ENCODE peak calls at places on chromosomes 16 and 17, in eight cellular contexts. X, F, P, E, Z, L, K and O are unnamed samples.

GRCh38 chr16:61313931-61314330 is 722.3 kb downstream of the CDH8 start:
- DNase-seq in L (no peak), F (no peak), K (no peak), X (no peak), E (no peak), Z (no peak), P (no peak), O (no peak)

GRCh38 chr16:86962259-86962658 is 354.9 kb downstream of the C16orf95 start:
- DNase-seq in F (no peak), E (no peak), X (no peak), K (no peak), Z (no peak), L (no peak), P (no peak), O (no peak)

GRCh38 chr16:81778231-81778630 is 860 bp upstream of the PLCG2 start:
- DNase-seq in L (no peak), K (no peak), E (no peak), F (no peak), Z (no peak), P (no peak), X (no peak), O (no peak)

GRCh38 chr17:47225436-47225858 is 16.3 kb downstream of the MYL4 start:
- DNase-seq in L (no peak), F (peak), Z (peak), E (no peak), X (peak), P (no peak), K (no peak), O (peak)

GRCh38 chr16:88923926-88924833 is 52.8 kb downstream of the CBFA2T3 start:
- DNase-seq in E (no peak), P (peak), Z (no peak), F (no peak), K (no peak), L (no peak), X (no peak), O (no peak)

GRCh38 chr16:5056347-5056746 is 9.4 kb downstream of the C16orf89 start:
- DNase-seq in E (no peak), L (peak), K (peak), Z (no peak), X (peak), P (peak), F (no peak), O (no peak)

GRCh38 chr17:9566067-9566466 is 9.6 kb downstream of the STX8 start:
- DNase-seq in L (no peak), X (no peak), Z (no peak), E (no peak), P (no peak), K (no peak), F (no peak), O (no peak)

GRCh38 chr17:27315322-27315721 is 21.4 kb downstream of the WSB1 start:
- DNase-seq in E (no peak), X (no peak), P (no peak), K (no peak), Z (peak), F (peak), L (no peak), O (no peak)

GRCh38 chr17:21376835-21377690 is 906 bp downstream of the KCNJ12 start:
- DNase-seq in K (peak), E (no peak), X (no peak), Z (no peak), F (no peak), L (no peak), P (no peak), O (no peak)

GRCh38 chr16:59690216-59690615 is 956.1 kb upstream of the GOT2 start:
- DNase-seq in P (no peak), X (no peak), L (no peak), E (no peak), F (no peak), Z (no peak), K (no peak), O (no peak)

GRCh38 chr16:47143329-47143676 is 442 bp downstream of the NETO2 start:
- DNase-seq in L (peak), X (peak), K (peak), F (no peak), Z (no peak), E (no peak), P (peak), O (peak)

GRCh38 chr16:10578474-10579316 is 1.7 kb downstream of the EMP2 start:
- DNase-seq in F (no peak), X (no peak), K (no peak), Z (no peak), P (no peak), L (no peak), E (no peak), O (no peak)

GRCh38 chr17:80473701-80474100 is 2.7 kb downstream of the NPTX1 start:
- DNase-seq in Z (no peak), P (no peak), E (no peak), L (no peak), F (no peak), K (no peak), X (no peak), O (no peak)

GRCh38 chr16:88758227-88758943 is 26.6 kb downstream of the PIEZO1 start:
- DNase-seq in X (no peak), L (no peak), E (no peak), K (no peak), Z (no peak), P (no peak), F (no peak), O (no peak)

GRCh38 chr16:19179890-19180490 is 11.9 kb downstream of the SYT17 start:
- DNase-seq in P (peak), Z (no peak), L (peak), K (peak), E (no peak), F (peak), X (peak), O (peak)

GRCh38 chr17:64420143-64420670 is 28.7 kb upstream of the MILR1 start:
- DNase-seq in L (peak), K (peak), X (peak), P (peak), Z (peak), E (no peak), F (peak), O (peak)

GRCh38 chr16:3186946-3187690 is 886 bp upstream of the OR1F1 start:
- DNase-seq in X (no peak), P (no peak), Z (no peak), L (no peak), E (no peak), F (no peak), K (no peak), O (no peak)

GRCh38 chr17:43367588-43368242 is 31.1 kb upstream of the ARL4D start:
- DNase-seq in Z (no peak), P (peak), X (peak), K (peak), F (no peak), E (peak), L (peak), O (peak)